ENCODE peak calls at places on chromosomes 16 and 17, in eight cellular contexts. X is heart right ventricle, W is SK-N-SH, D is RWPE2, R is transverse colon, L is lower lobe of right lung, H is PC-9, V is K562. B is an unnamed sample.

GRCh38 chr17:32496348-32497078 is 9.7 kb downstream of the CDK5R1 start:
- DNase-seq in W (no peak), V (no peak), X (no peak), L (no peak), H (no peak), D (no peak), R (no peak), B (no peak)

GRCh38 chr16:66968847-66969246 is 7.8 kb downstream of the CES3 start:
- DNase-seq in X (no peak), L (no peak), W (no peak), V (no peak), H (no peak), R (no peak), D (no peak), B (no peak)

GRCh38 chr16:11252482-11252931 is 3.5 kb downstream of the SOCS1 start:
- DNase-seq in R (no peak), V (no peak), H (no peak), X (no peak), D (no peak), W (no peak), L (no peak), B (no peak)

GRCh38 chr17:22268214-22268911 is 576.0 kb downstream of the KCNJ18 start:
- DNase-seq in H (no peak), L (no peak), R (no peak), W (peak; percentile 69), D (no peak), V (peak; percentile 51), X (no peak), B (peak; percentile 76)

GRCh38 chr17:49287481-49287880 is 56.9 kb upstream of the PHOSPHO1 start:
- DNase-seq in W (no peak), R (no peak), D (no peak), V (no peak), H (no peak), L (no peak), X (no peak), B (no peak)

GRCh38 chr17:33229028-33229427 is 64.1 kb downstream of the ASIC2 start:
- DNase-seq in D (no peak), R (no peak), X (no peak), H (no peak), L (no peak), V (no peak), W (no peak), B (no peak)

GRCh38 chr16:47045023-47045422 is 71.5 kb upstream of the DNAJA2 start:
- DNase-seq in D (no peak), R (no peak), W (no peak), X (no peak), H (no peak), V (no peak), L (no peak), B (no peak)

GRCh38 chr16:69741519-69741918 is 13.2 kb downstream of the NOB1 start:
- DNase-seq in H (peak; percentile 67), L (no peak), X (no peak), R (no peak), V (no peak), W (no peak), D (no peak), B (no peak)

GRCh38 chr16:77897038-77897437 is 108.7 kb downstream of the VAT1L start:
- DNase-seq in L (no peak), H (no peak), D (no peak), R (no peak), V (no peak), X (no peak), W (peak; percentile 25), B (no peak)

GRCh38 chr17:79812206-79812968 is 15.5 kb upstream of the CBX8 start:
- DNase-seq in R (no peak), W (peak; percentile 48), X (no peak), V (no peak), H (no peak), D (no peak), L (no peak), B (no peak)

GRCh38 chr16:54657058-54657708 is 273.5 kb upstream of the IRX5 start:
- DNase-seq in D (no peak), V (no peak), L (no peak), X (no peak), R (no peak), H (peak; percentile 83), W (no peak), B (peak; percentile 17)

GRCh38 chr17:82094931-82095776 is 2.9 kb downstream of the FASN start:
- DNase-seq in V (no peak), L (no peak), W (no peak), X (no peak), H (no peak), R (no peak), D (no peak), B (peak; percentile 13)

GRCh38 chr17:64024215-64024654 is 3.8 kb upstream of the ICAM2 start:
- DNase-seq in H (no peak), D (no peak), L (no peak), W (no peak), V (peak; percentile 57), R (no peak), X (no peak), B (no peak)

GRCh38 chr17:46964315-46965265 is 14.5 kb downstream of the RPRML start:
- DNase-seq in W (no peak), D (no peak), X (no peak), L (no peak), V (peak; percentile 44), H (no peak), R (no peak), B (no peak)

GRCh38 chr17:36703860-36704266 is 102.5 kb downstream of the MRM1 start:
- DNase-seq in V (peak; percentile 76), D (no peak), W (peak; percentile 37), X (peak; percentile 17), R (peak; percentile 32), L (peak; percentile 58), H (no peak), B (no peak)

GRCh38 chr16:58243528-58244004 is 45.7 kb upstream of the CSNK2A2 start:
- DNase-seq in L (no peak), W (no peak), X (no peak), R (peak; percentile 26), D (no peak), H (peak; percentile 54), V (peak; percentile 50), B (no peak)

GRCh38 chr17:83005639-83006038 is 73.8 kb upstream of the METRNL start:
- DNase-seq in W (peak; percentile 30), D (peak; percentile 64), X (no peak), R (no peak), L (no peak), V (no peak), H (no peak), B (no peak)

GRCh38 chr17:80831481-80831880 is 160.2 kb upstream of the CHMP6 start:
- DNase-seq in R (no peak), D (peak; percentile 24), L (no peak), X (no peak), W (no peak), V (no peak), H (no peak), B (no peak)

GRCh38 chr17:43905985-43906852 is 1.1 kb downstream of the MPP2 start:
- DNase-seq in H (no peak), R (peak; percentile 62), V (peak; percentile 31), L (peak; percentile 61), D (no peak), W (peak; percentile 89), X (peak; percentile 83), B (peak; percentile 79)

DNA sequence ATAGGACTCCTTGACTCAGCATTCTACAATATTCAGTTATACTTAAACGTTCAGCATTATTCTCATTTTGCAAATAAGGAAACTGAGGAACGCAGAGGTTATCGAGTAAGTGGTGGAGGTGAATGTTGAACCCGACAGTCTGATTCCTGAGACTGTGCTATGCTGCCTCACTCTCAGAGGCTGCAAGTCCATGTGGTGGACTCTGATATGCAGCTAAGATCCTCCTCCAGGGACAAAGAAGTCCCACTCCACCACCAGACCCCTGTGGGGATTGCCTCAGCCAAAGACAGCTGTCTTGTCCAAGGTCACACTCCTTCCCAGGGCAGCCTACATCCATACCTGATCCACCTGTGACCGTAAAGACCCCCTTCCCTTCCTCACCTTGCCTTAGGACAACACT is 37.5 kb downstream of the ACSM2B start:
- DNase-seq in R (no peak), L (no peak), V (no peak), H (no peak), W (no peak), X (no peak), D (no peak), B (no peak)
- H3K4me1 ChIP-seq in R (no peaks in the 10 kb centered on the region), L (no peaks in the 10 kb centered on the region), V (no peaks in the 10 kb centered on the region), H (no peaks in the 10 kb centered on the region), W (no peaks in the 10 kb centered on the region), X (no peaks in the 10 kb centered on the region), D (no peaks in the 10 kb centered on the region), B (no peaks in the 10 kb centered on the region)

DNA sequence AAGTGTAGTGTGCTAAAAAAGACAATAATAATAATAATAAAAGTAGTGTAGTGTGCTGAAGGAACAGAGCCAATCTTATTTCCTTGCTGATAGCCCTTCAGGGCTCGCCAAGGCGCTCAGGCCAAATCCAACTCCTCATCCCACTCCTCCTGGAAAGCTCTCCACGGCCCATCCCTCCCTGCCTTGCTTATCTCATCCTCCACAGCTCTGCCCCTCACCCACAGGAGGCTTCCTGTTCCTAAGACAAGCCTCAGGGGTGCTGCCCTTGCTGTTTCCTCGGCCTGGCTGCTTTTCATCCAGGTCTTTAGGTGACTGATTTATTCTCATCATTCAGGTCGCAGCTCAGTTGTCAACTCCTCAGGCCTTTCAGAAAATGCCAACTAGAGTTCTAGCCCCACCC is 11.2 kb downstream of the GTF3C1 start:
- DNase-seq in X (peak; percentile 31), D (no peak), L (no peak), V (peak; percentile 65), W (no peak), R (no peak), H (no peak), B (no peak)
- H3K36me3 ChIP-seq in X (peaks cover 41% of the 10 kb centered on the region), D (peaks cover 98% of the 10 kb centered on the region), L (peaks cover 98% of the 10 kb centered on the region), V (peaks cover 79% of the 10 kb centered on the region), W (peaks cover 64% of the 10 kb centered on the region), R (peaks cover 77% of the 10 kb centered on the region), H (peaks cover 35% of the 10 kb centered on the region), B (peaks cover 79% of the 10 kb centered on the region)

GRCh38 chr17:61253293-61253801 is 146.3 kb upstream of the TBX2 start:
- DNase-seq in H (no peak), R (no peak), W (no peak), L (no peak), X (peak; percentile 59), D (no peak), V (no peak), B (no peak)
- H3K4me1 ChIP-seq in H (no peaks in the 10 kb centered on the region), R (peaks cover 22% of the 10 kb centered on the region), W (peaks cover 21% of the 10 kb centered on the region), L (peaks cover 68% of the 10 kb centered on the region), X (peaks cover 5% of the 10 kb centered on the region), D (peaks cover 20% of the 10 kb centered on the region), V (no peaks in the 10 kb centered on the region), B (peaks cover 37% of the 10 kb centered on the region)

GRCh38 chr16:89892055-89892630 is 18.8 kb downstream of the TCF25 start:
- DNase-seq in W (no peak), X (no peak), L (no peak), V (no peak), D (no peak), R (no peak), H (no peak), B (no peak)

GRCh38 chr16:89893642-89894548 is 20.5 kb downstream of the TCF25 start:
- DNase-seq in H (no peak), L (no peak), R (no peak), X (no peak), W (no peak), V (no peak), D (no peak), B (no peak)

GRCh38 chr16:89890886-89891657 is 17.7 kb downstream of the TCF25 start:
- DNase-seq in D (no peak), R (no peak), X (no peak), V (no peak), W (no peak), L (no peak), H (no peak), B (no peak)

GRCh38 chr16:89890200-89890599 is 16.8 kb downstream of the TCF25 start:
- DNase-seq in D (no peak), H (no peak), L (no peak), X (no peak), W (no peak), V (no peak), R (no peak), B (no peak)

GRCh38 chr16:89892635-89893034 is 19.2 kb downstream of the TCF25 start:
- DNase-seq in H (no peak), L (no peak), X (no peak), R (no peak), V (no peak), D (no peak), W (no peak), B (no peak)
- H3K36me3 ChIP-seq in H (peaks cover 12% of the 10 kb centered on the region), L (peaks cover 100% of the 10 kb centered on the region), X (peaks cover 54% of the 10 kb centered on the region), R (peaks cover 69% of the 10 kb centered on the region), V (peaks cover 88% of the 10 kb centered on the region), D (peaks cover 88% of the 10 kb centered on the region), W (peaks cover 50% of the 10 kb centered on the region), B (peaks cover 79% of the 10 kb centered on the region)